ENCODE peak calls at places on chromosomes 2 and 18, in six cellular contexts. One of them, this sample, is unnamed.

GRCh38 chr18:64082054-64082453 is 66.8 kb downstream of the LINC00305 start:
- DNase-seq in right lobe of liver: no peak
- DNase-seq in fibroblast of lung: no peak
- DNase-seq in WERI-Rb-1: no peak
- DNase-seq in lung: no peak
- DNase-seq in MCF 10A: no peak
- DNase-seq in this sample: no peak

GRCh38 chr18:76394780-76395476 is 100.1 kb downstream of the ZNF516 start:
- DNase-seq in right lobe of liver: no peak
- DNase-seq in fibroblast of lung: peak; percentile 39
- DNase-seq in WERI-Rb-1: no peak
- DNase-seq in lung: no peak
- DNase-seq in MCF 10A: peak; percentile 69
- DNase-seq in this sample: no peak

GRCh38 chr2:25856377-25856776 is 21.9 kb downstream of the ASXL2 start:
- DNase-seq in right lobe of liver: no peak
- DNase-seq in fibroblast of lung: no peak
- DNase-seq in WERI-Rb-1: peak; percentile 16
- DNase-seq in lung: no peak
- DNase-seq in MCF 10A: no peak
- DNase-seq in this sample: no peak

GRCh38 chr18:70280007-70280925 is 8.6 kb upstream of the SOCS6 start:
- DNase-seq in right lobe of liver: no peak
- DNase-seq in fibroblast of lung: no peak
- DNase-seq in WERI-Rb-1: no peak
- DNase-seq in lung: no peak
- DNase-seq in MCF 10A: peak; percentile 73
- DNase-seq in this sample: no peak

GRCh38 chr18:8719192-8719591 is 13.8 kb downstream of the MTCL1 start:
- DNase-seq in right lobe of liver: no peak
- DNase-seq in fibroblast of lung: no peak
- DNase-seq in WERI-Rb-1: no peak
- DNase-seq in lung: no peak
- DNase-seq in MCF 10A: no peak
- DNase-seq in this sample: no peak

GRCh38 chr18:54958711-54959625 is at the start of gene CCDC68:
- DNase-seq in right lobe of liver: peak; percentile 89
- DNase-seq in fibroblast of lung: peak; percentile 41
- DNase-seq in WERI-Rb-1: no peak
- DNase-seq in lung: peak; percentile 59
- DNase-seq in MCF 10A: peak; percentile 41
- DNase-seq in this sample: no peak

GRCh38 chr2:70927641-70928040 is 8.1 kb upstream of the ATP6V1B1 start:
- DNase-seq in right lobe of liver: no peak
- DNase-seq in fibroblast of lung: no peak
- DNase-seq in WERI-Rb-1: no peak
- DNase-seq in lung: no peak
- DNase-seq in MCF 10A: no peak
- DNase-seq in this sample: peak; percentile 71

GRCh38 chr2:85502720-85503119 is 36.2 kb upstream of the MAT2A start:
- DNase-seq in right lobe of liver: peak; percentile 37
- DNase-seq in fibroblast of lung: no peak
- DNase-seq in WERI-Rb-1: no peak
- DNase-seq in lung: no peak
- DNase-seq in MCF 10A: no peak
- DNase-seq in this sample: no peak

GRCh38 chr2:197152451-197153228 is 157.9 kb downstream of the ANKRD44 start:
- DNase-seq in right lobe of liver: no peak
- DNase-seq in fibroblast of lung: peak; percentile 52
- DNase-seq in WERI-Rb-1: no peak
- DNase-seq in lung: no peak
- DNase-seq in MCF 10A: no peak
- DNase-seq in this sample: no peak

GRCh38 chr2:75820693-75821092 is 110.0 kb upstream of the GCFC2 start:
- DNase-seq in right lobe of liver: no peak
- DNase-seq in fibroblast of lung: no peak
- DNase-seq in WERI-Rb-1: no peak
- DNase-seq in lung: no peak
- DNase-seq in MCF 10A: no peak
- DNase-seq in this sample: no peak

GRCh38 chr2:136448986-136449780 is 316.2 kb upstream of the THSD7B start:
- DNase-seq in right lobe of liver: no peak
- DNase-seq in fibroblast of lung: no peak
- DNase-seq in WERI-Rb-1: no peak
- DNase-seq in lung: no peak
- DNase-seq in MCF 10A: no peak
- DNase-seq in this sample: no peak

GRCh38 chr18:70072678-70073077 is 125.0 kb upstream of the CD226 start:
- DNase-seq in right lobe of liver: no peak
- DNase-seq in fibroblast of lung: peak; percentile 61
- DNase-seq in WERI-Rb-1: no peak
- DNase-seq in lung: no peak
- DNase-seq in MCF 10A: peak; percentile 28
- DNase-seq in this sample: no peak

GRCh38 chr18:59145055-59145454 is 5.4 kb downstream of the SEC11C start:
- DNase-seq in right lobe of liver: peak; percentile 55
- DNase-seq in fibroblast of lung: no peak
- DNase-seq in WERI-Rb-1: no peak
- DNase-seq in lung: no peak
- DNase-seq in MCF 10A: peak; percentile 13
- DNase-seq in this sample: no peak

GRCh38 chr18:23662309-23663263 is at the start of gene ANKRD29:
- DNase-seq in right lobe of liver: no peak
- DNase-seq in fibroblast of lung: peak; percentile 17
- DNase-seq in WERI-Rb-1: peak; percentile 61
- DNase-seq in lung: peak; percentile 43
- DNase-seq in MCF 10A: peak; percentile 35
- DNase-seq in this sample: no peak

GRCh38 chr18:35019929-35020328 is 21.3 kb upstream of the MAPRE2 start:
- DNase-seq in right lobe of liver: no peak
- DNase-seq in fibroblast of lung: no peak
- DNase-seq in WERI-Rb-1: no peak
- DNase-seq in lung: no peak
- DNase-seq in MCF 10A: no peak
- DNase-seq in this sample: no peak

GRCh38 chr2:28193552-28194383 is 198.9 kb upstream of the FOSL2 start:
- DNase-seq in right lobe of liver: no peak
- DNase-seq in fibroblast of lung: peak; percentile 54
- DNase-seq in WERI-Rb-1: peak; percentile 86
- DNase-seq in lung: no peak
- DNase-seq in MCF 10A: no peak
- DNase-seq in this sample: no peak

GRCh38 chr2:47181176-47181575 is 26.1 kb upstream of the STPG4 start:
- DNase-seq in right lobe of liver: no peak
- DNase-seq in fibroblast of lung: no peak
- DNase-seq in WERI-Rb-1: no peak
- DNase-seq in lung: no peak
- DNase-seq in MCF 10A: no peak
- DNase-seq in this sample: no peak

GRCh38 chr2:70514612-70515055 is 39.0 kb downstream of the TGFA start:
- DNase-seq in right lobe of liver: peak; percentile 95
- DNase-seq in fibroblast of lung: no peak
- DNase-seq in WERI-Rb-1: no peak
- DNase-seq in lung: peak; percentile 80
- DNase-seq in MCF 10A: peak; percentile 59
- DNase-seq in this sample: no peak

GRCh38 chr2:34492781-34493455 is 893.8 kb upstream of the FAM98A start:
- DNase-seq in right lobe of liver: no peak
- DNase-seq in fibroblast of lung: no peak
- DNase-seq in WERI-Rb-1: no peak
- DNase-seq in lung: no peak
- DNase-seq in MCF 10A: no peak
- DNase-seq in this sample: no peak

GRCh38 chr2:225233234-225233633 is 166.3 kb upstream of the NYAP2 start:
- DNase-seq in right lobe of liver: no peak
- DNase-seq in fibroblast of lung: no peak
- DNase-seq in WERI-Rb-1: no peak
- DNase-seq in lung: no peak
- DNase-seq in MCF 10A: no peak
- DNase-seq in this sample: no peak

GRCh38 chr2:105576440-105577241 is 168.1 kb upstream of the NCK2 start:
- DNase-seq in right lobe of liver: no peak
- DNase-seq in fibroblast of lung: peak; percentile 60
- DNase-seq in WERI-Rb-1: no peak
- DNase-seq in lung: no peak
- DNase-seq in MCF 10A: peak; percentile 57
- DNase-seq in this sample: no peak

GRCh38 chr2:148932536-148932935 is 57.5 kb downstream of the KIF5C start:
- DNase-seq in right lobe of liver: no peak
- DNase-seq in fibroblast of lung: no peak
- DNase-seq in WERI-Rb-1: no peak
- DNase-seq in lung: no peak
- DNase-seq in MCF 10A: no peak
- DNase-seq in this sample: no peak

GRCh38 chr2:148933456-148933855 is 58.4 kb downstream of the KIF5C start:
- DNase-seq in right lobe of liver: no peak
- DNase-seq in fibroblast of lung: no peak
- DNase-seq in WERI-Rb-1: no peak
- DNase-seq in lung: no peak
- DNase-seq in MCF 10A: no peak
- DNase-seq in this sample: no peak

GRCh38 chr2:148935791-148936190 is 60.8 kb downstream of the KIF5C start:
- DNase-seq in right lobe of liver: no peak
- DNase-seq in fibroblast of lung: no peak
- DNase-seq in WERI-Rb-1: no peak
- DNase-seq in lung: no peak
- DNase-seq in MCF 10A: no peak
- DNase-seq in this sample: no peak

GRCh38 chr2:148939271-148939670 is 64.2 kb downstream of the KIF5C start:
- DNase-seq in right lobe of liver: no peak
- DNase-seq in fibroblast of lung: no peak
- DNase-seq in WERI-Rb-1: no peak
- DNase-seq in lung: no peak
- DNase-seq in MCF 10A: no peak
- DNase-seq in this sample: no peak

DNA sequence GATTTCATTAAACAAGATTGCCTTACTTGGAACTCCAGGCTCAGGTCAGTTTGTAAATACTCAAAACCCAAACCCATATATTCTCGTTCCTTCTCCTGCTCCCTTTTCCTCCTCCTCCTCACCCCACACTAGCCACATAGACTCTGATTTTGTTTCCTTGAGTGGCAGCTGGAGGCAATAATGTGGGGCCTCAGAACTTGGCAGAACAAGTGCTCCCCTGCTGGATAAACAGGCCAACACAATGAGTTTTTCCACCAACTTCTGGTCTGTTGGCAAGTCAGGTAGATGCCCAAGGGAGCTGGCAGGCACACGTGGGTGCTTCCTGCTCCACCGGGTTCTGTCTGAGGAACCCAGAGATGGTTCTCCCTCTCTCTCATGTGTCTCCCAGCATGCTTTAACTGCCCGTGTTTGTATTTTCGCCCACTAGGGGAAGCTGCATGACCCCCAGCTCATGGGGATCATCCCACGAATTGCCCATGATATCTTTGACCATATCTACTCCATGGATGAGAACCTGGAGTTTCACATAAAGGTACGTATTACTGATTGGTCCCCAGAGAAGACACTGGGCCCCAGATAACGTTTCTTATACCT is 61.9 kb downstream of the KIF5C start:
- DNase-seq in right lobe of liver: no peak
- DNase-seq in fibroblast of lung: no peak
- DNase-seq in WERI-Rb-1: no peak
- DNase-seq in lung: no peak
- DNase-seq in MCF 10A: peak; percentile 25
- DNase-seq in this sample: no peak
- TF ChIP-seq CTCF in right lobe of liver: no peak
- TF ChIP-seq CTCF in fibroblast of lung: no peak
- TF ChIP-seq CTCF in WERI-Rb-1: peak; percentile 12
- TF ChIP-seq CTCF in lung: no peak
- TF ChIP-seq CTCF in MCF 10A: no peak
- TF ChIP-seq CTCF in this sample: no peak

GRCh38 chr18:39795350-39795749 is 2159.7 kb upstream of the PIK3C3 start:
- DNase-seq in right lobe of liver: no peak
- DNase-seq in fibroblast of lung: no peak
- DNase-seq in WERI-Rb-1: no peak
- DNase-seq in lung: no peak
- DNase-seq in MCF 10A: no peak
- DNase-seq in this sample: no peak
- TF ChIP-seq CTCF in right lobe of liver: no peak
- TF ChIP-seq CTCF in fibroblast of lung: no peak
- TF ChIP-seq CTCF in WERI-Rb-1: no peak
- TF ChIP-seq CTCF in lung: no peak
- TF ChIP-seq CTCF in MCF 10A: no peak
- TF ChIP-seq CTCF in this sample: no peak

GRCh38 chr2:209534228-209534627 is 110.4 kb downstream of the MAP2 start:
- DNase-seq in right lobe of liver: no peak
- DNase-seq in fibroblast of lung: no peak
- DNase-seq in WERI-Rb-1: no peak
- DNase-seq in lung: no peak
- DNase-seq in MCF 10A: no peak
- DNase-seq in this sample: no peak
- TF ChIP-seq CTCF in right lobe of liver: no peak
- TF ChIP-seq CTCF in fibroblast of lung: no peak
- TF ChIP-seq CTCF in WERI-Rb-1: no peak
- TF ChIP-seq CTCF in lung: no peak
- TF ChIP-seq CTCF in MCF 10A: no peak
- TF ChIP-seq CTCF in this sample: no peak

DNA sequence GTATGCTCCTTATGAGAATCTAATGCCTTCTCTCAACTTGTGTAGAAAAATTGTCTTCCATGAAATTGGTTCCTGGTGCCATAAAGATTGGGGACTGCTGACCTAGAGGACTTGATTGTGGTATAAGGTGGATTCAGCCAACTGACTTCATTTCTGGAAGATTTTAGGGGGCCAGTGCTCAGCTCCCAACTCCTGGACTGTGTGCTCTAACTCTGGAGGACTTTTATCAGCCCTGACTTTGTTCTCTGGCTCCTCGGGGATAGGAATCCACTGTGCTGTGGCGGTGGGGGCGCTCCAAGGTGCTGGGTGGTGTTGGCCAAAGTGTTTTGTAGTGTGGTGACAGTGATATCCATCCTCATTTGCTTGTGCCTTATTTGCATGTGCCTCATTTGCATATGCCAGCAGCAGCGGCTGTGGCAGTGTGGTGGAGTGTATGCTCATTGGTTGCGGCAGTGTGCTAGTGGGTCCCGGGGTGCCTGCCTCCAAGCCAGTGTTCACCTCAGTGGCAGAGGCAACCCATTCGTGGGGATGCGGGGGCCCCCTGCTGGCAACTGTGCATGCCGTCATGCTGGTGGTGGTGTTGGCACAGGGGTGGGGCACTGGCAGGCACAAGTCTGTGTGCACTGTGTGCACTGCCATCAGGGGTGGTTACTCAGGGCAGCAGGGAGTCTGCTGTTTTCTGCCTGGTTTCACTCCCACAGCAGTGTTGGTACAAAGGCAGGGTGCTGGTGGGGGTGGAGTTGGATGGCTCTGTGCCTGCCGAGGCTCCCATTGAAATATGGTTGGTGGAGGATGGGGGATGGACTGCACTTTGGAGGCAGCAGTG is 19.6 kb downstream of the EHBP1 start:
- DNase-seq in right lobe of liver: peak; percentile 47
- DNase-seq in fibroblast of lung: no peak
- DNase-seq in WERI-Rb-1: peak; percentile 83
- DNase-seq in lung: no peak
- DNase-seq in MCF 10A: peak; percentile 72
- DNase-seq in this sample: no peak
- TF ChIP-seq CTCF in right lobe of liver: peak; percentile 30
- TF ChIP-seq CTCF in fibroblast of lung: no peak
- TF ChIP-seq CTCF in WERI-Rb-1: peak; percentile 94
- TF ChIP-seq CTCF in lung: no peak
- TF ChIP-seq CTCF in MCF 10A: peak; percentile 47
- TF ChIP-seq CTCF in this sample: no peak

This sample was measured in osteocyte.